ENCODE peak calls at places on chromosomes 2 and 18, in six cellular contexts. E, U, T, B, Q and P are unnamed samples.

GRCh38 chr2:179787601-179788000 is 73.8 kb downstream of the ZNF385B start:
- DNase-seq in Q (no peak), T (no peak), E (no peak), U (no peak), B (no peak), P (no peak)

GRCh38 chr2:106886916-106887758 is 1.2 kb upstream of the ST6GAL2 start:
- DNase-seq in T (no peak), E (no peak), Q (no peak), B (no peak), U (peak; percentile 19), P (no peak)

GRCh38 chr2:66573412-66573811 is 138.5 kb downstream of the MEIS1 start:
- DNase-seq in U (no peak), T (no peak), Q (no peak), E (no peak), B (no peak), P (no peak)

GRCh38 chr2:160417745-160418397 is 75.7 kb downstream of the RBMS1 start:
- DNase-seq in B (no peak), E (no peak), U (no peak), T (no peak), Q (no peak), P (no peak)

GRCh38 chr2:68282814-68283812 is 30.8 kb upstream of the PPP3R1 start:
- DNase-seq in T (peak; percentile 33), Q (no peak), B (peak; percentile 74), E (peak; percentile 43), U (no peak), P (peak; percentile 7)

GRCh38 chr2:235026137-235026536 is 74.3 kb downstream of the SH3BP4 start:
- DNase-seq in T (peak; percentile 71), E (no peak), B (no peak), Q (peak; percentile 76), U (no peak), P (peak; percentile 73)

GRCh38 chr2:206274434-206275273 is at the start of gene ZDBF2:
- DNase-seq in Q (no peak), T (no peak), U (peak; percentile 39), E (peak; percentile 78), B (peak; percentile 69), P (no peak)

GRCh38 chr2:218895326-218895725 is 14.7 kb downstream of the WNT10A start:
- DNase-seq in B (no peak), U (no peak), T (no peak), Q (no peak), E (peak; percentile 63), P (no peak)

GRCh38 chr2:54503192-54503591 is 47.1 kb downstream of the SPTBN1 start:
- DNase-seq in B (peak; percentile 75), T (no peak), U (no peak), E (peak; percentile 86), Q (no peak), P (no peak)

GRCh38 chr2:23301151-23301550 is 83.8 kb upstream of the KLHL29 start:
- DNase-seq in U (no peak), E (no peak), Q (no peak), B (no peak), T (no peak), P (no peak)

GRCh38 chr18:62634471-62634870 is 80.9 kb upstream of the PHLPP1 start:
- DNase-seq in Q (no peak), U (no peak), B (no peak), T (no peak), E (no peak), P (no peak)

GRCh38 chr2:107936427-107937359 is 49.6 kb upstream of the SLC5A7 start:
- DNase-seq in T (no peak), U (no peak), E (no peak), Q (no peak), B (no peak), P (no peak)

GRCh38 chr2:186558512-186559276 is 31.2 kb upstream of the ITGAV start:
- DNase-seq in U (no peak), B (no peak), T (no peak), E (no peak), Q (no peak), P (no peak)

GRCh38 chr2:160338891-160339290 is 138.8 kb upstream of the ITGB6 start:
- DNase-seq in B (no peak), E (peak; percentile 11), Q (no peak), T (no peak), U (peak; percentile 37), P (no peak)

GRCh38 chr2:11103984-11104793 is 51.1 kb upstream of the SLC66A3 start:
- DNase-seq in T (no peak), Q (no peak), U (no peak), B (no peak), E (no peak), P (no peak)

GRCh38 chr2:176704282-176704773 is 435.1 kb downstream of the MTX2 start:
- DNase-seq in E (peak; percentile 18), T (no peak), B (no peak), Q (no peak), U (no peak), P (no peak)

GRCh38 chr2:170276926-170277571 is 99.1 kb downstream of the MYO3B start:
- DNase-seq in T (no peak), U (no peak), Q (no peak), E (no peak), B (no peak), P (no peak)

GRCh38 chr2:201471732-201472395 is 20.3 kb downstream of the STRADB start:
- DNase-seq in U (no peak), E (no peak), T (no peak), Q (no peak), B (no peak), P (no peak)

GRCh38 chr2:227759411-227760113 is 13.9 kb downstream of the SCYGR8 start:
- DNase-seq in B (no peak), Q (no peak), U (no peak), T (no peak), E (no peak), P (peak; percentile 97)

GRCh38 chr18:35513181-35513932 is 15.6 kb upstream of the INO80C start:
- DNase-seq in Q (no peak), B (no peak), T (peak; percentile 54), U (peak; percentile 47), E (no peak), P (peak; percentile 33)

GRCh38 chr2:11387100-11387390 is 42.6 kb upstream of the ROCK2 start:
- DNase-seq in Q (no peak), B (no peak), T (no peak), U (no peak), E (no peak), P (no peak)

GRCh38 chr18:34744569-34744968 is 34.5 kb downstream of the DTNA start:
- DNase-seq in U (no peak), Q (no peak), E (no peak), B (no peak), T (no peak), P (no peak)

GRCh38 chr2:11802782-11803191 is 56.4 kb downstream of the LPIN1 start:
- DNase-seq in Q (no peak), T (no peak), E (no peak), B (no peak), U (peak; percentile 11), P (no peak)

GRCh38 chr2:131641414-131642206 is 113.9 kb downstream of the CCDC74A start:
- DNase-seq in T (no peak), U (no peak), Q (no peak), B (no peak), E (no peak), P (peak; percentile 19)

GRCh38 chr2:97651114-97651513 is 5.3 kb downstream of the COX5B start:
- DNase-seq in T (no peak), U (no peak), E (no peak), B (no peak), Q (no peak), P (no peak)

GRCh38 chr2:27965841-27966240 is 75.3 kb downstream of the BABAM2 start:
- DNase-seq in T (no peak), U (no peak), Q (no peak), B (no peak), E (no peak), P (no peak)
- H3K4me3 ChIP-seq in T (no peak overlapping the region), U (no peak overlapping the region), Q (no peak overlapping the region), B (no peak overlapping the region), E (no peak overlapping the region), P (no peak overlapping the region)

GRCh38 chr2:152647417-152648010 is 69.7 kb downstream of the PRPF40A start:
- DNase-seq in Q (peak; percentile 24), B (no peak), U (peak; percentile 55), E (no peak), T (no peak), P (no peak)

GRCh38 chr2:152646264-152646663 is 71.0 kb downstream of the PRPF40A start:
- DNase-seq in B (no peak), U (no peak), T (no peak), Q (no peak), E (no peak), P (no peak)

GRCh38 chr2:152649997-152650396 is 67.3 kb downstream of the PRPF40A start:
- DNase-seq in T (no peak), U (no peak), Q (no peak), E (no peak), B (no peak), P (no peak)

GRCh38 chr2:152646775-152647174 is 70.5 kb downstream of the PRPF40A start:
- DNase-seq in E (no peak), T (no peak), Q (no peak), B (no peak), U (no peak), P (peak; percentile 40)

DNA sequence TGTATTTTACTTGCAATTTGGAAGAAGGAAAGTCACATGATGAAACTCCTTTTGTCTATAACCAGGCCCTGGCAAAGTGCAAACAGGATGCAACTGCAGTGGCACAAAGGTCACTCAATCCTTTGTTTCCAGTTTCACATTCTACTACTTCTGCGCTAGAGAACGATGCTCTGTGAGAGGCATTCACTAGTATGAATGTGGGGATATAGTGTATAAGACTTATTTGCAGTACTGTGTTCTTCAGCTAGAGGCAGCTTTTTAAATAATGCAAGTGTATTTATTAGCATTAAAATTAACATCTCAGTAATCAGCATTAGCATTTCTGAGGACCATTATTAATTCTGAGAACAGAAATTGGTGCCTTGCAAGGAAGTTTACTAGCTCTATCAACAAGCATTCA is 68.9 kb downstream of the PRPF40A start:
- DNase-seq in T (no peak), Q (no peak), E (no peak), B (no peak), U (no peak), P (no peak)
- TF ChIP-seq CTCF in T (peak; percentile 38), Q (no peak), E (no peak), B (peak; percentile 59), U (no peak), P (no peak)

GRCh38 chr18:23966909-23967308 is 47.6 kb upstream of the TTC39C start:
- DNase-seq in U (no peak), T (no peak), B (no peak), Q (no peak), E (no peak), P (no peak)

GRCh38 chr18:23969664-23970063 is 44.9 kb upstream of the TTC39C start:
- DNase-seq in T (no peak), Q (no peak), B (no peak), E (no peak), U (no peak), P (no peak)

GRCh38 chr18:23970161-23971153 is 44.1 kb upstream of the TTC39C start:
- DNase-seq in Q (no peak), E (no peak), T (no peak), U (no peak), B (peak; percentile 65), P (no peak)

GRCh38 chr18:23967321-23968089 is 47.0 kb upstream of the TTC39C start:
- DNase-seq in T (no peak), U (no peak), Q (no peak), E (no peak), B (peak; percentile 59), P (no peak)

GRCh38 chr18:23968638-23969037 is 45.9 kb upstream of the TTC39C start:
- DNase-seq in U (no peak), B (no peak), E (no peak), Q (no peak), T (no peak), P (no peak)
- H3K4me3 ChIP-seq in U (no peak overlapping the region), B (no peak overlapping the region), E (no peak overlapping the region), Q (no peak overlapping the region), T (no peak overlapping the region), P (no peak overlapping the region)

GRCh38 chr2:1550658-1551316 is 137.5 kb downstream of the TPO start:
- DNase-seq in E (peak; percentile 79), U (peak; percentile 60), T (peak; percentile 18), Q (no peak), B (peak; percentile 55), P (no peak)
- TF ChIP-seq CTCF in E (peak; percentile 99), U (peak; percentile 97), T (peak; percentile 96), Q (no peak), B (peak; percentile 91), P (peak; percentile 82)